ENCODE peak calls at places on chromosomes 12 and 14, in seven cellular contexts. E is right atrium auricular region; C is naive thymus-derived CD4-positive, alpha-beta T cell; G is right cardiac atrium; O is sigmoid colon; J is pancreas; A is gastrocnemius medialis. P is an unnamed sample. For H3K4me1 and H3K27me3, the result is how much of the 10 kb centered on the place peaks cover.

GRCh38 chr12:65526311-65526710 is 247.8 kb downstream of the MSRB3 start:
- DNase-seq in E (no peak), C (no peak), G (no peak), O (no peak), J (no peak), A (no peak), P (no peak)

GRCh38 chr12:25197608-25198007 is 2.6 kb downstream of the ETFRF1 start:
- DNase-seq in E (no peak), C (no peak), G (no peak), O (no peak), J (no peak), A (no peak), P (no peak)

GRCh38 chr14:94079891-94080605 is 954 bp downstream of the DDX24 start:
- DNase-seq in E (no peak), C (peak), G (no peak), O (no peak), J (no peak), A (no peak), P (no peak)

GRCh38 chr14:59707778-59708635 is 131.4 kb upstream of the CCDC175 start:
- DNase-seq in E (no peak), C (no peak), G (no peak), O (no peak), J (no peak), A (peak), P (no peak)

GRCh38 chr12:94593822-94594442 is 56.4 kb downstream of the TMCC3 start:
- DNase-seq in E (no peak), C (no peak), G (no peak), O (no peak), J (no peak), A (no peak), P (no peak)

GRCh38 chr12:51269174-51270066 is 795 bp downstream of the SMAGP start:
- DNase-seq in E (no peak), C (peak), G (peak), O (no peak), J (peak), A (no peak), P (no peak)

GRCh38 chr14:69281450-69282169 is 21.7 kb downstream of the GALNT16 start:
- DNase-seq in E (no peak), C (no peak), G (no peak), O (no peak), J (no peak), A (no peak), P (no peak)

GRCh38 chr14:66072190-66072905 is 413.8 kb upstream of the CCDC196 start:
- DNase-seq in E (no peak), C (no peak), G (no peak), O (no peak), J (no peak), A (no peak), P (no peak)

GRCh38 chr14:83520837-83521236 is 1987.2 kb upstream of the SEL1L start:
- DNase-seq in E (no peak), C (no peak), G (no peak), O (no peak), J (no peak), A (no peak), P (no peak)

GRCh38 chr12:84596276-84596675 is 316.3 kb downstream of the SLC6A15 start:
- DNase-seq in E (no peak), C (no peak), G (no peak), O (no peak), J (no peak), A (no peak), P (no peak)

GRCh38 chr12:132908145-132909029 is 21.0 kb upstream of the CHFR start:
- DNase-seq in E (peak), C (peak), G (peak), O (peak), J (peak), A (peak), P (peak)

GRCh38 chr12:46779879-46780278 is 45.9 kb downstream of the SLC38A4 start:
- DNase-seq in E (no peak), C (no peak), G (no peak), O (no peak), J (no peak), A (no peak), P (no peak)

GRCh38 chr12:9328065-9328464 is 119.9 kb upstream of the PZP start:
- DNase-seq in E (no peak), C (no peak), G (no peak), O (no peak), J (no peak), A (no peak), P (no peak)

GRCh38 chr14:93042968-93043940 is 72.5 kb downstream of the ITPK1 start:
- DNase-seq in E (peak), C (no peak), G (peak), O (no peak), J (peak), A (peak), P (no peak)

GRCh38 chr14:51081209-51081608 is 13.7 kb downstream of the TRIM9 start:
- DNase-seq in E (no peak), C (no peak), G (no peak), O (no peak), J (no peak), A (no peak), P (no peak)

GRCh38 chr12:9925746-9926393 is 6.3 kb downstream of the CLEC2A start:
- DNase-seq in E (no peak), C (peak), G (no peak), O (no peak), J (no peak), A (no peak), P (no peak)

GRCh38 chr14:92258934-92259333 is 64.0 kb upstream of the SLC24A4 start:
- DNase-seq in E (no peak), C (no peak), G (no peak), O (no peak), J (no peak), A (no peak), P (no peak)

GRCh38 chr14:81329640-81330385 is 70.3 kb downstream of the STON2 start:
- DNase-seq in E (no peak), C (no peak), G (no peak), O (no peak), J (no peak), A (no peak), P (no peak)

GRCh38 chr14:83779266-83779665 is 1750.7 kb upstream of the FLRT2 start:
- DNase-seq in E (no peak), C (no peak), G (no peak), O (no peak), J (no peak), A (no peak), P (no peak)

GRCh38 chr14:92362781-92363235 is 39.8 kb downstream of the SLC24A4 start:
- DNase-seq in E (peak), C (no peak), G (peak), O (no peak), J (no peak), A (no peak), P (no peak)

GRCh38 chr12:71746983-71747611 is 7.6 kb upstream of the RAB21 start:
- DNase-seq in E (no peak), C (peak), G (no peak), O (no peak), J (peak), A (peak), P (no peak)

GRCh38 chr12:92717202-92717601 is 14.4 kb downstream of the PLEKHG7 start:
- DNase-seq in E (no peak), C (no peak), G (no peak), O (no peak), J (no peak), A (no peak), P (no peak)

GRCh38 chr12:62714409-62715075 is 220.4 kb downstream of the PPM1H start:
- DNase-seq in E (no peak), C (no peak), G (peak), O (no peak), J (no peak), A (no peak), P (no peak)

GRCh38 chr14:105881021-105881930 is 354.9 kb downstream of the TMEM121 start:
- DNase-seq in E (no peak), C (no peak), G (peak), O (peak), J (no peak), A (peak), P (no peak)

GRCh38 chr12:3658327-3659163 is 94.4 kb downstream of the CRACR2A start:
- DNase-seq in E (no peak), C (no peak), G (peak), O (no peak), J (peak), A (peak), P (no peak)

GRCh38 chr12:49672351-49673181 is 34.6 kb downstream of the FMNL3 start:
- DNase-seq in E (no peak), C (no peak), G (no peak), O (peak), J (no peak), A (no peak), P (no peak)

GRCh38 chr12:49675137-49675536 is 32.1 kb downstream of the FMNL3 start:
- DNase-seq in E (no peak), C (no peak), G (no peak), O (no peak), J (no peak), A (no peak), P (no peak)

GRCh38 chr12:49671051-49671765 is 36.0 kb downstream of the FMNL3 start:
- DNase-seq in E (no peak), C (peak), G (no peak), O (peak), J (no peak), A (no peak), P (no peak)

GRCh38 chr12:49673446-49674317 is 33.5 kb downstream of the FMNL3 start:
- DNase-seq in E (peak), C (no peak), G (peak), O (peak), J (peak), A (peak), P (peak)

DNA sequence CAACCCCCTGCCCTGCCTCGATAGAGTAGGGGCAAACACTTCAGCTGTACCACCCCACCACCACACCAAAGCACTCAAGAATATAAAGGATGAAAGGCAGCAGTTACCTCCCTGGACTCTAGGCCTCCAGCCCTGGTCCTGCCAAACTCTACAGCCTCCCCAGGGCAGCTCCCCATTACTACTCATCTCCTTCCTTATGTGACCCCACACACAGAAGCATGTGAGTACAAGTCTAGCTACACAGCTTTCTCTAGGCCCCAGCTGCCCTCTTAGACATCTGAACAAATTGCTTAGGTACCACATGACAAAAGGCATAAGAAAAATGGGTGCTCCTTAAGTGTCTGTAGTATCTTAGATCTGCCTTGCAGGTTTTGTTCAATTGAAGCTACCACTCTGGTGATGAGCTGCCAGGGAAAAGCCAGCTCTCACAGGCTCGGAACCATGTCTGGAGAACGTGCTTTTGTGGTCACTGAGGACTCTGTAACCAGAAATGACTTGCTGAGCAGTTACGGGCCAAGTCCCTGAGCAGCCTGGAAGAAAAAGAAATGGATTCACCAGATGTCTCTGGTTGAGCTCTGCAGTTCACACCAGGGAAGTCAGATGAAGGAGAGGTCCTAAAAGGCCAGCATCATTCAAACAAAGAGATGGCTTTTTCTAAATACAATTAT is 32.8 kb downstream of the FMNL3 start:
- DNase-seq in E (no peak), C (no peak), G (no peak), O (no peak), J (no peak), A (no peak), P (no peak)
- H3K4me1 ChIP-seq in E (half or more), C (under half), G (under half), O (half or more), J (under half), A (half or more), P (half or more)

GRCh38 chr12:204261-204678 is 9.7 kb downstream of the SLC6A12 start:
- DNase-seq in E (no peak), C (no peak), G (no peak), O (no peak), J (no peak), A (no peak), P (no peak)
- H3K27me3 ChIP-seq in E (under half), C (under half), G (under half), O (half or more), J (under half), A (under half), P (under half)

GRCh38 chr12:49000346-49000745 is 1.2 kb upstream of the DDN start:
- DNase-seq in E (no peak), C (no peak), G (no peak), O (no peak), J (no peak), A (no peak), P (no peak)
- H3K27ac ChIP-seq in E (peak), C (no peak), G (peak), O (no peak), J (no peak), A (peak), P (no peak)

GRCh38 chr12:123026094-123026853 is 45.8 kb downstream of the ARL6IP4 start:
- DNase-seq in E (no peak), C (no peak), G (no peak), O (no peak), J (no peak), A (no peak), P (no peak)
- H3K4me1 ChIP-seq in E (under half), C (under half), G (under half), O (under half), J (under half), A (under half), P (under half)

GRCh38 chr14:99257122-99257672 is 14.8 kb downstream of the BCL11B start:
- DNase-seq in E (no peak), C (no peak), G (no peak), O (no peak), J (no peak), A (no peak), P (no peak)
- H3K27me3 ChIP-seq in E (under half), C (under half), G (under half), O (half or more), J (under half), A (under half), P (under half)

P was measured in esophagus muscularis mucosa.